ENCODE peak calls at places on chromosomes 5 and 9, in ten cellular contexts. A is fibroblast of the aortic adventitia, X is GM13976, C is endothelial cell, Q is progenitor cell of endocrine pancreas, E is cardiac muscle cell, L is NB4, T is A549, D is pancreas, U is endothelial cell of umbilical vein. W is an unnamed sample.

GRCh38 chr5:132825165-132825823 is 5.2 kb downstream of the SHROOM1 start:
- DNase-seq in X (peak), A (no peak), L (no peak), E (no peak), Q (no peak), U (no peak), C (no peak), T (no peak), D (no peak), W (no peak)

GRCh38 chr5:5246736-5247135 is 106.6 kb downstream of the ADAMTS16 start:
- DNase-seq in Q (no peak), A (no peak), T (no peak), X (no peak), C (no peak), D (no peak), L (no peak), U (no peak), E (no peak), W (no peak)

GRCh38 chr5:32465076-32465475 is 20.5 kb upstream of the ZFR start:
- DNase-seq in U (no peak), T (no peak), D (no peak), L (peak), E (no peak), C (no peak), X (no peak), A (no peak), Q (no peak), W (no peak)

GRCh38 chr9:137449081-137449844 is 8.1 kb upstream of the ENTPD8 start:
- DNase-seq in U (no peak), X (no peak), C (no peak), Q (no peak), A (no peak), D (peak), L (no peak), E (no peak), T (no peak), W (no peak)

GRCh38 chr5:150132740-150133139 is 22.9 kb downstream of the PDGFRB start:
- DNase-seq in T (no peak), Q (no peak), E (no peak), X (no peak), L (no peak), U (no peak), D (no peak), C (no peak), A (no peak), W (no peak)

GRCh38 chr5:31921852-31922305 is 252.2 kb downstream of the GOLPH3 start:
- DNase-seq in Q (no peak), U (no peak), A (no peak), L (no peak), T (no peak), C (no peak), D (no peak), E (no peak), X (no peak), W (no peak)

GRCh38 chr9:127783111-127783621 is 2.7 kb upstream of the CDK9 start:
- DNase-seq in T (no peak), E (no peak), U (peak), A (no peak), L (peak), D (no peak), X (peak), C (no peak), Q (no peak), W (no peak)

GRCh38 chr5:75262278-75262677 is 25.6 kb upstream of the ANKRD31 start:
- DNase-seq in T (no peak), A (no peak), C (no peak), D (no peak), L (no peak), Q (no peak), X (no peak), U (no peak), E (no peak), W (no peak)

GRCh38 chr5:133116601-133117000 is 64.8 kb downstream of the HSPA4 start:
- DNase-seq in Q (no peak), T (no peak), L (no peak), C (no peak), D (no peak), U (no peak), A (no peak), E (no peak), X (no peak), W (no peak)

GRCh38 chr5:8944005-8944404 is 601.9 kb downstream of the SEMA5A start:
- DNase-seq in L (no peak), D (no peak), C (no peak), T (no peak), E (no peak), Q (no peak), U (no peak), X (no peak), A (peak), W (no peak)

GRCh38 chr5:9468070-9468388 is 77.8 kb downstream of the SEMA5A start:
- DNase-seq in T (no peak), U (no peak), E (no peak), X (no peak), A (peak), Q (no peak), C (no peak), L (no peak), D (no peak), W (no peak)

GRCh38 chr5:174082286-174082685 is 36.8 kb downstream of the NSG2 start:
- DNase-seq in Q (no peak), A (no peak), T (no peak), E (no peak), U (no peak), L (no peak), D (no peak), C (no peak), X (no peak), W (no peak)

GRCh38 chr9:110142868-110143866 is 64.8 kb downstream of the C9orf152 start:
- DNase-seq in D (no peak), C (no peak), T (no peak), Q (no peak), L (no peak), X (no peak), U (peak), E (peak), A (peak), W (no peak)

GRCh38 chr9:2017459-2018161 is 2.5 kb downstream of the SMARCA2 start:
- DNase-seq in L (peak), D (peak), Q (peak), C (peak), A (peak), T (peak), U (peak), X (peak), E (peak), W (peak)

GRCh38 chr5:109529520-109529919 is 119.7 kb upstream of the PJA2 start:
- DNase-seq in X (no peak), L (no peak), A (peak), C (no peak), Q (no peak), E (no peak), U (no peak), D (peak), T (no peak), W (no peak)

GRCh38 chr5:6731465-6732237 is 18.4 kb downstream of the TENT4A start:
- DNase-seq in E (no peak), T (no peak), X (no peak), C (no peak), A (peak), Q (no peak), D (no peak), U (peak), L (no peak), W (no peak)

GRCh38 chr5:158390556-158390955 is 531.6 kb upstream of the CLINT1 start:
- DNase-seq in C (no peak), A (peak), E (no peak), D (no peak), L (peak), T (no peak), X (no peak), Q (no peak), U (peak), W (no peak)

GRCh38 chr9:87441251-87441650 is 56.4 kb upstream of the DAPK1 start:
- DNase-seq in A (peak), Q (no peak), L (no peak), X (no peak), U (no peak), T (no peak), D (no peak), C (no peak), E (no peak), W (no peak)

GRCh38 chr9:115353681-115354080 is 235.7 kb upstream of the TNC start:
- DNase-seq in U (no peak), D (no peak), E (no peak), L (no peak), A (no peak), Q (no peak), C (no peak), X (no peak), T (no peak), W (no peak)

GRCh38 chr5:158879993-158880392 is 219.7 kb downstream of the EBF1 start:
- DNase-seq in A (no peak), C (no peak), T (no peak), D (no peak), E (no peak), X (no peak), L (no peak), U (no peak), Q (no peak), W (no peak)

GRCh38 chr5:131328536-131329186 is 64.8 kb downstream of the CDC42SE2 start:
- DNase-seq in A (peak), D (no peak), C (no peak), Q (no peak), L (no peak), T (peak), E (no peak), U (peak), X (no peak), W (no peak)

GRCh38 chr5:135048930-135049329 is 14.9 kb upstream of the PITX1 start:
- DNase-seq in D (no peak), Q (no peak), E (no peak), X (no peak), T (no peak), U (no peak), L (no peak), A (no peak), C (no peak), W (no peak)

GRCh38 chr9:20804476-20805253 is 120.6 kb downstream of the FOCAD start:
- DNase-seq in C (no peak), D (no peak), E (no peak), U (no peak), A (no peak), T (no peak), X (no peak), L (peak), Q (no peak), W (no peak)

GRCh38 chr9:135340143-135340655 is 139.4 kb upstream of the PPP1R26 start:
- DNase-seq in D (no peak), E (no peak), U (no peak), T (no peak), C (no peak), A (no peak), Q (no peak), X (no peak), L (no peak), W (no peak)

GRCh38 chr9:137028281-137029057 is 432 bp upstream of the ABCA2 start:
- DNase-seq in Q (peak), A (peak), L (peak), U (peak), D (peak), T (no peak), E (peak), X (peak), C (peak), W (peak)

GRCh38 chr9:16626577-16627130 is 243.8 kb downstream of the BNC2 start:
- DNase-seq in E (peak), D (no peak), T (peak), U (peak), L (no peak), Q (no peak), X (no peak), C (no peak), A (peak), W (no peak)

GRCh38 chr5:95861221-95861857 is 38.8 kb upstream of the GLRX start:
- DNase-seq in D (peak), C (no peak), T (peak), U (peak), X (no peak), L (peak), A (peak), E (peak), Q (no peak), W (no peak)

GRCh38 chr9:75101004-75101601 is 12.8 kb downstream of the OSTF1 start:
- DNase-seq in E (no peak), C (no peak), L (no peak), T (no peak), D (no peak), U (no peak), A (no peak), Q (no peak), X (no peak), W (no peak)

GRCh38 chr5:174999581-174999980 is 275.2 kb downstream of the MSX2 start:
- DNase-seq in E (no peak), A (no peak), L (no peak), X (no peak), U (no peak), C (no peak), Q (no peak), D (no peak), T (no peak), W (no peak)

GRCh38 chr5:124892185-124892848 is 145.9 kb upstream of the ZNF608 start:
- DNase-seq in E (no peak), Q (no peak), U (no peak), L (no peak), C (no peak), T (no peak), D (no peak), X (no peak), A (no peak), W (no peak)

GRCh38 chr5:62051747-62052146 is 254.3 kb upstream of the KIF2A start:
- DNase-seq in D (no peak), X (no peak), C (no peak), E (no peak), L (no peak), U (no peak), Q (no peak), A (no peak), T (no peak), W (no peak)

GRCh38 chr5:158471179-158471924 is 612.4 kb upstream of the CLINT1 start:
- DNase-seq in C (no peak), L (no peak), D (peak), A (no peak), U (no peak), T (no peak), E (no peak), X (no peak), Q (no peak), W (no peak)

GRCh38 chr9:113187935-113188595 is 33.0 kb downstream of the FKBP15 start:
- DNase-seq in E (no peak), T (peak), C (no peak), D (peak), L (peak), Q (no peak), A (peak), X (no peak), U (peak), W (no peak)

GRCh38 chr9:10250200-10250599 is 362.6 kb downstream of the PTPRD start:
- DNase-seq in E (no peak), A (peak), X (no peak), D (no peak), T (no peak), U (no peak), L (no peak), Q (no peak), C (no peak), W (no peak)

GRCh38 chr5:54676466-54676865 is 158.9 kb downstream of the SNX18 start:
- DNase-seq in Q (no peak), D (no peak), T (no peak), L (no peak), X (no peak), E (no peak), A (no peak), U (no peak), C (no peak), W (no peak)

GRCh38 chr5:78467744-78468357 is 107.4 kb downstream of the SCAMP1 start:
- DNase-seq in Q (no peak), E (peak), U (peak), D (no peak), T (peak), X (peak), A (peak), C (no peak), L (peak), W (peak)

GRCh38 chr9:91991621-91992435 is 41.8 kb upstream of the ROR2 start:
- DNase-seq in U (no peak), Q (no peak), E (no peak), A (peak), T (no peak), D (no peak), X (no peak), L (no peak), C (no peak), W (no peak)

GRCh38 chr9:9108641-9109040 is 1309.1 kb upstream of the DMAC1 start:
- DNase-seq in L (no peak), C (no peak), X (no peak), A (no peak), E (peak), Q (no peak), U (no peak), D (no peak), T (no peak), W (no peak)

GRCh38 chr9:133496901-133497411 is 18.1 kb upstream of the SLC2A6 start:
- DNase-seq in X (no peak), L (no peak), T (no peak), U (no peak), C (no peak), D (no peak), A (no peak), E (no peak), Q (no peak), W (no peak)
- TF ChIP-seq CTCF in X (no peak), L (no peak), T (no peak), U (no peak), C (no peak), D (no peak), A (no peak), E (no peak), Q (no peak), W (no peak)

GRCh38 chr5:29077451-29077850 is 2039.1 kb upstream of the CDH9 start:
- DNase-seq in U (no peak), X (no peak), T (no peak), E (no peak), A (no peak), L (no peak), C (no peak), D (no peak), Q (no peak), W (no peak)

GRCh38 chr5:29085142-29085541 is 2046.8 kb upstream of the CDH9 start:
- DNase-seq in C (no peak), D (no peak), L (no peak), A (no peak), U (no peak), X (no peak), T (no peak), Q (no peak), E (no peak), W (no peak)

DNA sequence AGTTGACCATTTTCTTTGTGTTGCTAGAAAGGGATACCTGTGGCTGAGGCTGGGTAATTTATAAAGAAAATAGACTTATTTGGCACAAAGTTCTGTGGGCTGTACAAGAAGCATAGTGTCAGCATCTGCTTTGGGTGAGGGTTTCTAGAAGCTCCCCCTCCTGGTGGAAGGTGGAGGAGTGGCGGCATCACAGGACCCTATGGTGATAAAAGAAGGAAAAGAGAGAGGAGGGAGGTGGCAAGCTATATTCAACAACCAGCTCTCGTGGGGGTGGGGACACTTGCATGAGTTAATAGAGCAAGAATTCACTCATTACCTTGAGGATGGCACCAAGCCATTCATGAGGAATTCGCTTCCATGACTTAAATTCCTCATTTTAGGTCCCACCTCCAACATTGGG is 2041.4 kb upstream of the CDH9 start:
- DNase-seq in E (no peak), D (no peak), A (no peak), U (no peak), T (no peak), C (peak), L (peak), X (no peak), Q (no peak), W (no peak)
- TF ChIP-seq CTCF in E (no peak), D (no peak), A (no peak), U (no peak), T (no peak), C (no peak), L (peak), X (peak), Q (peak), W (no peak)

GRCh38 chr5:123367739-123368138 is 55.5 kb downstream of the CEP120 start:
- DNase-seq in L (peak), X (no peak), Q (no peak), C (no peak), A (peak), D (no peak), T (no peak), E (peak), U (peak), W (no peak)
- TF ChIP-seq CTCF in L (no peak), X (no peak), Q (peak), C (peak), A (peak), D (no peak), T (peak), E (peak), U (no peak), W (no peak)

DNA sequence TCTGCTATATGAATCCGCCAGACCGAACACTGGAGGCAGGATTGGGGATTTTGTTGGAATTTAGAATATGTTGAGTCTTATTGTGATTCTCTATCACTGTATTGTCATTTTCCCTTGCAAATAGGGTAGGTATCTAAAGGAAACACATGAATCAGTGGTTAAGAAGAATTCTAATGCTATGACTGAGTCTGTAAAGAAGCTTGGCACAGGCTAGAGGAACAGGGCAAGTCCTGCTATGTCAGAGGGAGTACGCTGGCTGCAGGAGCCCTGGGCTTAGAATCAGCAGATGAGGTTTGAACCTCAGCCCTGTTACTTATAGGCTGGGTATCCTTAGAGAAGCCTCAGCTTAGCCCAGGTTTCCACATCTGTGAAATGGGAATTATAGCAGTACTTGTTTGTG is 198.1 kb downstream of the NR3C1 start:
- DNase-seq in E (no peak), A (peak), Q (no peak), C (no peak), T (no peak), U (peak), D (no peak), X (no peak), L (no peak), W (no peak)
- TF ChIP-seq CTCF in E (no peak), A (no peak), Q (no peak), C (no peak), T (no peak), U (no peak), D (no peak), X (no peak), L (no peak), W (no peak)

W was measured in GM10248.